ENCODE peak calls at places on chromosomes 3 and 15, in seven cellular contexts. S, V, U, Q, W, B and H are unnamed samples.

GRCh38 chr3:8210752-8211405 is 290.7 kb upstream of the LMCD1 start:
- DNase-seq in S (no peak), V (no peak), U (no peak), Q (no peak), W (no peak), B (no peak), H (no peak)

GRCh38 chr3:188421836-188422540 is 268.0 kb downstream of the LPP start:
- DNase-seq in S (no peak), V (no peak), U (no peak), Q (no peak), W (no peak), B (no peak), H (peak; percentile 78)

GRCh38 chr3:159764211-159765024 is 224.2 kb upstream of the IL12A start:
- DNase-seq in S (peak; percentile 79), V (peak; percentile 7), U (peak; percentile 81), Q (no peak), W (peak; percentile 44), B (no peak), H (no peak)

GRCh38 chr3:32843504-32844321 is 25.9 kb downstream of the TRIM71 start:
- DNase-seq in S (no peak), V (no peak), U (peak; percentile 90), Q (no peak), W (no peak), B (no peak), H (no peak)

GRCh38 chr3:15339786-15340215 is 7.4 kb upstream of the SH3BP5 start:
- DNase-seq in S (peak; percentile 89), V (peak; percentile 71), U (no peak), Q (no peak), W (no peak), B (no peak), H (peak; percentile 57)

GRCh38 chr15:99434506-99435137 is 131.2 kb upstream of the MEF2A start:
- DNase-seq in S (no peak), V (no peak), U (no peak), Q (no peak), W (no peak), B (no peak), H (no peak)

GRCh38 chr15:31459011-31459748 is 132.5 kb downstream of the KLF13 start:
- DNase-seq in S (no peak), V (no peak), U (no peak), Q (peak; percentile 59), W (no peak), B (no peak), H (no peak)

GRCh38 chr3:52456169-52456799 is 880 bp downstream of the NISCH start:
- DNase-seq in S (peak; percentile 28), V (peak; percentile 43), U (no peak), Q (no peak), W (no peak), B (no peak), H (no peak)

GRCh38 chr15:89820651-89821611 is 6.3 kb upstream of the ANPEP start:
- DNase-seq in S (peak; percentile 91), V (no peak), U (no peak), Q (no peak), W (no peak), B (no peak), H (peak; percentile 83)

GRCh38 chr3:194296448-194296831 is 54.7 kb downstream of the CPN2 start:
- DNase-seq in S (peak; percentile 53), V (no peak), U (no peak), Q (no peak), W (no peak), B (no peak), H (no peak)

GRCh38 chr15:91769919-91770318 is 83.6 kb upstream of the SLCO3A1 start:
- DNase-seq in S (no peak), V (no peak), U (no peak), Q (no peak), W (no peak), B (no peak), H (no peak)

GRCh38 chr3:108103971-108104797 is 13.4 kb upstream of the CD47 start:
- DNase-seq in S (no peak), V (peak; percentile 65), U (no peak), Q (no peak), W (peak; percentile 9), B (no peak), H (no peak)

GRCh38 chr3:134334901-134335280 is 39.4 kb downstream of the AMOTL2 start:
- DNase-seq in S (no peak), V (no peak), U (no peak), Q (no peak), W (no peak), B (no peak), H (no peak)

GRCh38 chr15:81981888-81982287 is 63.9 kb downstream of the MEX3B start:
- DNase-seq in S (no peak), V (no peak), U (no peak), Q (no peak), W (no peak), B (no peak), H (no peak)

GRCh38 chr3:71142440-71143161 is 440.9 kb downstream of the FOXP1 start:
- DNase-seq in S (peak; percentile 71), V (no peak), U (no peak), Q (no peak), W (no peak), B (no peak), H (peak; percentile 16)

GRCh38 chr15:100803158-100803440 is 76.5 kb upstream of the ALDH1A3 start:
- DNase-seq in S (no peak), V (no peak), U (no peak), Q (no peak), W (no peak), B (no peak), H (no peak)

GRCh38 chr3:28651159-28651558 is 302.5 kb upstream of the AZI2 start:
- DNase-seq in S (no peak), V (no peak), U (no peak), Q (no peak), W (no peak), B (no peak), H (no peak)

GRCh38 chr15:84748274-84749110 is at the start of gene ZNF592:
- DNase-seq in S (peak; percentile 83), V (peak; percentile 92), U (peak; percentile 88), Q (peak; percentile 72), W (peak; percentile 59), B (peak; percentile 83), H (no peak)

GRCh38 chr15:96264801-96265515 is 65.5 kb upstream of the NR2F2 start:
- DNase-seq in S (peak; percentile 42), V (peak; percentile 35), U (no peak), Q (no peak), W (peak; percentile 24), B (no peak), H (no peak)

GRCh38 chr3:16883057-16883725 is 1.6 kb upstream of the PLCL2 start:
- DNase-seq in S (no peak), V (no peak), U (no peak), Q (no peak), W (no peak), B (no peak), H (no peak)

GRCh38 chr15:80210612-80211554 is 41.1 kb downstream of the CTXND1 start:
- DNase-seq in S (no peak), V (no peak), U (no peak), Q (no peak), W (no peak), B (no peak), H (no peak)

GRCh38 chr3:85821130-85821756 is 862.5 kb downstream of the CADM2 start:
- DNase-seq in S (peak; percentile 1), V (no peak), U (peak; percentile 52), Q (no peak), W (peak; percentile 31), B (no peak), H (peak; percentile 3)

GRCh38 chr3:63988943-63989342 is 34.4 kb downstream of the PSMD6 start:
- DNase-seq in S (no peak), V (no peak), U (no peak), Q (no peak), W (no peak), B (no peak), H (no peak)

GRCh38 chr15:76340198-76340801 is 3.7 kb downstream of the ISL2 start:
- DNase-seq in S (peak; percentile 50), V (no peak), U (peak; percentile 73), Q (no peak), W (peak; percentile 49), B (no peak), H (peak; percentile 14)

GRCh38 chr3:152574461-152575079 is 260.4 kb upstream of the P2RY1 start:
- DNase-seq in S (peak; percentile 67), V (peak; percentile 23), U (no peak), Q (no peak), W (peak; percentile 9), B (peak; percentile 24), H (no peak)

GRCh38 chr3:13278783-13279531 is 141.2 kb downstream of the NUP210 start:
- DNase-seq in S (no peak), V (no peak), U (no peak), Q (no peak), W (no peak), B (no peak), H (no peak)